ENCODE peak calls at places on chromosome 21, in nine cellular contexts. L, S, F, G, U, E, R, K and Z are unnamed samples.

GRCh38 chr21:33300701-33301631 is 23.8 kb upstream of the IFNAR1 start:
- DNase-seq in L (no peak), S (no peak), F (no peak), G (no peak), U (no peak), E (no peak), R (no peak), K (peak), Z (no peak)

GRCh38 chr21:46066843-46067331 is 31.0 kb upstream of the COL6A2 start:
- DNase-seq in L (no peak), S (peak), F (no peak), G (no peak), U (no peak), E (no peak), R (peak), K (no peak), Z (no peak)

GRCh38 chr21:39107739-39108138 is 75.5 kb downstream of the PSMG1 start:
- DNase-seq in L (no peak), S (no peak), F (no peak), G (no peak), U (no peak), E (no peak), R (no peak), K (no peak), Z (no peak)

GRCh38 chr21:20570824-20571232 is 427.4 kb upstream of the NCAM2 start:
- DNase-seq in L (no peak), S (no peak), F (no peak), G (no peak), U (no peak), E (no peak), R (no peak), K (no peak), Z (no peak)

GRCh38 chr21:33481314-33481943 is 1.7 kb upstream of the TMEM50B start:
- DNase-seq in L (no peak), S (no peak), F (no peak), G (no peak), U (no peak), E (no peak), R (no peak), K (no peak), Z (no peak)

GRCh38 chr21:34912022-34912933 is 136.8 kb downstream of the RUNX1 start:
- DNase-seq in L (no peak), S (no peak), F (no peak), G (no peak), U (no peak), E (no peak), R (no peak), K (no peak), Z (no peak)

GRCh38 chr21:37873655-37874054 is 42.6 kb downstream of the KCNJ6 start:
- DNase-seq in L (no peak), S (no peak), F (no peak), G (no peak), U (no peak), E (no peak), R (no peak), K (no peak), Z (peak)

GRCh38 chr21:38787461-38788274 is 18.1 kb upstream of the ETS2 start:
- DNase-seq in L (no peak), S (no peak), F (peak), G (peak), U (peak), E (peak), R (no peak), K (no peak), Z (peak)

GRCh38 chr21:39952265-39952664 is 85.0 kb downstream of the PCP4 start:
- DNase-seq in L (no peak), S (no peak), F (no peak), G (no peak), U (no peak), E (no peak), R (no peak), K (no peak), Z (no peak)

GRCh38 chr21:41228006-41228370 is 60.0 kb downstream of the BACE2 start:
- DNase-seq in L (no peak), S (no peak), F (no peak), G (no peak), U (no peak), E (no peak), R (no peak), K (no peak), Z (no peak)

GRCh38 chr21:29481641-29482040 is 182.9 kb downstream of the BACH1 start:
- DNase-seq in L (no peak), S (no peak), F (no peak), G (no peak), U (no peak), E (no peak), R (no peak), K (no peak), Z (peak)

GRCh38 chr21:22679207-22679606 is 1681.0 kb downstream of the NCAM2 start:
- DNase-seq in L (no peak), S (no peak), F (no peak), G (peak), U (no peak), E (no peak), R (no peak), K (no peak), Z (no peak)

GRCh38 chr21:46126321-46127238 is 28.7 kb downstream of the COL6A2 start:
- DNase-seq in L (no peak), S (no peak), F (no peak), G (peak), U (no peak), E (no peak), R (peak), K (no peak), Z (no peak)

GRCh38 chr21:38822754-38823374 is 17.1 kb downstream of the ETS2 start:
- DNase-seq in L (no peak), S (no peak), F (no peak), G (no peak), U (no peak), E (no peak), R (no peak), K (no peak), Z (no peak)

GRCh38 chr21:38965910-38966504 is 160.3 kb downstream of the ETS2 start:
- DNase-seq in L (no peak), S (no peak), F (peak), G (no peak), U (peak), E (no peak), R (no peak), K (no peak), Z (peak)

GRCh38 chr21:15472641-15473040 is 257.1 kb upstream of the USP25 start:
- DNase-seq in L (no peak), S (no peak), F (no peak), G (no peak), U (no peak), E (no peak), R (no peak), K (no peak), Z (no peak)

GRCh38 chr21:20997308-20997632 is 939 bp upstream of the NCAM2 start:
- DNase-seq in L (no peak), S (peak), F (no peak), G (peak), U (no peak), E (no peak), R (no peak), K (peak), Z (no peak)

GRCh38 chr21:35006771-35007170 is 42.3 kb downstream of the RUNX1 start:
- DNase-seq in L (no peak), S (no peak), F (no peak), G (no peak), U (no peak), E (no peak), R (no peak), K (no peak), Z (no peak)

GRCh38 chr21:27476696-27477095 is 509.8 kb upstream of the ADAMTS5 start:
- DNase-seq in L (no peak), S (no peak), F (no peak), G (no peak), U (no peak), E (no peak), R (no peak), K (no peak), Z (peak)
- TF ChIP-seq CTCF in L (no peak), S (peak), F (no peak), G (no peak), U (peak), E (no peak), R (no peak), K (no peak), Z (peak)

GRCh38 chr21:25420831-25421230 is 186.4 kb downstream of the MRPL39 start:
- DNase-seq in L (no peak), S (no peak), F (no peak), G (no peak), U (no peak), E (no peak), R (no peak), K (no peak), Z (no peak)

GRCh38 chr21:25424674-25425073 is 182.6 kb downstream of the MRPL39 start:
- DNase-seq in L (no peak), S (no peak), F (no peak), G (no peak), U (no peak), E (no peak), R (no peak), K (peak), Z (no peak)

GRCh38 chr21:25424045-25424444 is 183.2 kb downstream of the MRPL39 start:
- DNase-seq in L (peak), S (no peak), F (no peak), G (no peak), U (no peak), E (no peak), R (no peak), K (peak), Z (no peak)

GRCh38 chr21:25422610-25423608 is 184.4 kb downstream of the MRPL39 start:
- DNase-seq in L (no peak), S (no peak), F (no peak), G (no peak), U (no peak), E (no peak), R (no peak), K (no peak), Z (no peak)

GRCh38 chr21:25421327-25422028 is 185.8 kb downstream of the MRPL39 start:
- DNase-seq in L (peak), S (peak), F (no peak), G (no peak), U (no peak), E (peak), R (no peak), K (peak), Z (peak)
- TF ChIP-seq CTCF in L (peak), S (peak), F (no peak), G (no peak), U (peak), E (peak), R (no peak), K (peak), Z (peak)

DNA sequence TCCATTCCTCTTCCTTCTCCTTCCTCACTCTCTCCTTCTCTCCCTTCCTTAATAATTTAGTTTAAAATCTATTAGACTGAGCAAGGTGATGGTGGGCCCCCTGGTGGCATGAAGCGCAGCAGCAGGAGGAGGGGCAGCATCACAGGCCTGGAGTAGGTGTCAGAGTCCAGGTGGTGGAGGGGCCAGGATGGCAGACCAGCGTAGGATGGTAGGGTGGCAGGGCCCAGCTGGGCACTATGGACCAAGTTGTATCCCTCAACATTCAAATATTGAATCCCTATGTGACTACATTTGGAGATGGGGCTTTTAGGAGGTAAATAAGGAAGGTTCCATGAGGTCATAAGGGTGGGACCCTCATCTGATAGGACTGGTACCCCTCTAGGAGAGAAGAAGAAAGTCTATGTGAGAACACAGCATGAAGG is 61.0 kb downstream of the WDR4 start:
- DNase-seq in L (no peak), S (peak), F (no peak), G (peak), U (no peak), E (no peak), R (no peak), K (peak), Z (peak)
- TF ChIP-seq CTCF in L (peak), S (peak), F (peak), G (peak), U (peak), E (peak), R (peak), K (peak), Z (peak)

DNA sequence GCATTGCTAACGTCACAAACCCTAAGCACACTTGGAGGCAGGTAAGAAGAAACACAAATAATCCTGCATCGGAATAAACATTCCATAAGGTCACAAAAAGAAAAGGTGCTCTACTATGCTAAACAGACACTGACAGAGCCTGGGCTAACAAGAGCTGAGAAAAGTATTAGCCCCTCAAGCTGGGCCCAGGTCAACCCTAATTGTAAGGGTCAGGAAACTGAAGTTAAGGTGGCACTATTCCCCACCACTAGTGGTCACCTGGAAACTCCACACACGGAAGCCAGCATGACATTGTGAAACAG is 1.3 kb downstream of the PTTG1IP start:
- DNase-seq in L (no peak), S (no peak), F (no peak), G (no peak), U (no peak), E (no peak), R (no peak), K (no peak), Z (no peak)
- TF ChIP-seq CTCF in L (no peak), S (no peak), F (no peak), G (no peak), U (peak), E (no peak), R (no peak), K (no peak), Z (no peak)